ENCODE peak calls at places on chromosomes 3 and 15, in eight cellular contexts. One of them, this sample, is unnamed.

GRCh38 chr3:114490829-114491228 is 197.0 kb downstream of the TIGIT start:
- DNase-seq in T follicular helper cell: no peak
- DNase-seq in RPMI8226: no peak
- DNase-seq in AG04450: no peak
- DNase-seq in activated CD4-positive, alpha-beta T cell treated with anti-CD3 and anti-CD28 coated beads, Interleukin-2, amount 50 U/mL, for 24 hours: no peak
- DNase-seq in adrenal gland: no peak
- DNase-seq in mucosa of gallbladder: no peak
- DNase-seq in HFFc6: no peak
- DNase-seq in this sample: no peak

GRCh38 chr15:82177291-82178010 is 85.1 kb downstream of the EFL1 start:
- DNase-seq in T follicular helper cell: no peak
- DNase-seq in RPMI8226: no peak
- DNase-seq in AG04450: no peak
- DNase-seq in activated CD4-positive, alpha-beta T cell treated with anti-CD3 and anti-CD28 coated beads, Interleukin-2, amount 50 U/mL, for 24 hours: no peak
- DNase-seq in adrenal gland: no peak
- DNase-seq in mucosa of gallbladder: no peak
- DNase-seq in HFFc6: peak; percentile 42
- DNase-seq in this sample: no peak

GRCh38 chr3:75332784-75333183 is 331.3 kb upstream of the FRG2C start:
- DNase-seq in T follicular helper cell: no peak
- DNase-seq in RPMI8226: no peak
- DNase-seq in AG04450: peak; percentile 29
- DNase-seq in activated CD4-positive, alpha-beta T cell treated with anti-CD3 and anti-CD28 coated beads, Interleukin-2, amount 50 U/mL, for 24 hours: no peak
- DNase-seq in adrenal gland: peak; percentile 26
- DNase-seq in mucosa of gallbladder: no peak
- DNase-seq in HFFc6: no peak
- DNase-seq in this sample: no peak

GRCh38 chr3:62036726-62037125 is 336.6 kb downstream of the FEZF2 start:
- DNase-seq in T follicular helper cell: no peak
- DNase-seq in RPMI8226: no peak
- DNase-seq in AG04450: no peak
- DNase-seq in activated CD4-positive, alpha-beta T cell treated with anti-CD3 and anti-CD28 coated beads, Interleukin-2, amount 50 U/mL, for 24 hours: no peak
- DNase-seq in adrenal gland: no peak
- DNase-seq in mucosa of gallbladder: no peak
- DNase-seq in HFFc6: no peak
- DNase-seq in this sample: no peak

GRCh38 chr3:117606860-117607259 is 897.3 kb downstream of the TUSC7 start:
- DNase-seq in T follicular helper cell: no peak
- DNase-seq in RPMI8226: no peak
- DNase-seq in AG04450: no peak
- DNase-seq in activated CD4-positive, alpha-beta T cell treated with anti-CD3 and anti-CD28 coated beads, Interleukin-2, amount 50 U/mL, for 24 hours: no peak
- DNase-seq in adrenal gland: no peak
- DNase-seq in mucosa of gallbladder: no peak
- DNase-seq in HFFc6: no peak
- DNase-seq in this sample: no peak

GRCh38 chr3:134312072-134312872 is 61.6 kb upstream of the RYK start:
- DNase-seq in T follicular helper cell: no peak
- DNase-seq in RPMI8226: no peak
- DNase-seq in AG04450: no peak
- DNase-seq in activated CD4-positive, alpha-beta T cell treated with anti-CD3 and anti-CD28 coated beads, Interleukin-2, amount 50 U/mL, for 24 hours: no peak
- DNase-seq in adrenal gland: no peak
- DNase-seq in mucosa of gallbladder: no peak
- DNase-seq in HFFc6: no peak
- DNase-seq in this sample: no peak

GRCh38 chr3:37093481-37093880 is 80.9 kb downstream of the LRRFIP2 start:
- DNase-seq in T follicular helper cell: no peak
- DNase-seq in RPMI8226: no peak
- DNase-seq in AG04450: no peak
- DNase-seq in activated CD4-positive, alpha-beta T cell treated with anti-CD3 and anti-CD28 coated beads, Interleukin-2, amount 50 U/mL, for 24 hours: no peak
- DNase-seq in adrenal gland: no peak
- DNase-seq in mucosa of gallbladder: no peak
- DNase-seq in HFFc6: no peak
- DNase-seq in this sample: no peak

GRCh38 chr3:71104090-71104489 is 479.4 kb downstream of the FOXP1 start:
- DNase-seq in T follicular helper cell: no peak
- DNase-seq in RPMI8226: no peak
- DNase-seq in AG04450: peak; percentile 92
- DNase-seq in activated CD4-positive, alpha-beta T cell treated with anti-CD3 and anti-CD28 coated beads, Interleukin-2, amount 50 U/mL, for 24 hours: no peak
- DNase-seq in adrenal gland: no peak
- DNase-seq in mucosa of gallbladder: no peak
- DNase-seq in HFFc6: peak; percentile 76
- DNase-seq in this sample: no peak

GRCh38 chr3:157542711-157543485 is 39.7 kb upstream of the VEPH1 start:
- DNase-seq in T follicular helper cell: no peak
- DNase-seq in RPMI8226: no peak
- DNase-seq in AG04450: peak; percentile 36
- DNase-seq in activated CD4-positive, alpha-beta T cell treated with anti-CD3 and anti-CD28 coated beads, Interleukin-2, amount 50 U/mL, for 24 hours: no peak
- DNase-seq in adrenal gland: peak; percentile 59
- DNase-seq in mucosa of gallbladder: peak; percentile 73
- DNase-seq in HFFc6: peak; percentile 48
- DNase-seq in this sample: no peak

GRCh38 chr3:70000563-70001081 is 1.1 kb downstream of the SAMMSON start:
- DNase-seq in T follicular helper cell: no peak
- DNase-seq in RPMI8226: no peak
- DNase-seq in AG04450: no peak
- DNase-seq in activated CD4-positive, alpha-beta T cell treated with anti-CD3 and anti-CD28 coated beads, Interleukin-2, amount 50 U/mL, for 24 hours: no peak
- DNase-seq in adrenal gland: no peak
- DNase-seq in mucosa of gallbladder: no peak
- DNase-seq in HFFc6: no peak
- DNase-seq in this sample: no peak

GRCh38 chr3:136942796-136943195 is 15.0 kb upstream of the IL20RB start:
- DNase-seq in T follicular helper cell: no peak
- DNase-seq in RPMI8226: no peak
- DNase-seq in AG04450: no peak
- DNase-seq in activated CD4-positive, alpha-beta T cell treated with anti-CD3 and anti-CD28 coated beads, Interleukin-2, amount 50 U/mL, for 24 hours: no peak
- DNase-seq in adrenal gland: no peak
- DNase-seq in mucosa of gallbladder: no peak
- DNase-seq in HFFc6: no peak
- DNase-seq in this sample: no peak